ENCODE peak calls at places on chromosome 5, in seven cellular contexts. V is stimulated activated CD4-positive, alpha-beta T cell treated with anti-CD3 and anti-CD28 coated beads, Interleukin-4, amount 100 ng/mL, for 48 hours; T is GM20000; J is caudate nucleus; F is hypothalamus; N is NCI-H774; Q is adipocyte. L is an unnamed sample.

GRCh38 chr5:16418471-16418922 is 47.1 kb downstream of the ZNF622 start:
- DNase-seq in V (no peak), T (no peak), J (no peak), F (no peak), N (no peak), Q (no peak), L (no peak)

GRCh38 chr5:115150512-115150911 is 19.2 kb downstream of the TRIM36 start:
- DNase-seq in V (no peak), T (no peak), J (no peak), F (no peak), N (no peak), Q (no peak), L (no peak)

GRCh38 chr5:111854196-111854595 is 97.2 kb upstream of the NREP start:
- DNase-seq in V (no peak), T (peak), J (no peak), F (no peak), N (no peak), Q (no peak), L (no peak)

GRCh38 chr5:58200451-58200850 is 259.4 kb downstream of the PLK2 start:
- DNase-seq in V (no peak), T (no peak), J (no peak), F (no peak), N (no peak), Q (no peak), L (no peak)

GRCh38 chr5:35924122-35924949 is 14.1 kb downstream of the CAPSL start:
- DNase-seq in V (no peak), T (no peak), J (no peak), F (no peak), N (no peak), Q (peak), L (no peak)

GRCh38 chr5:25568989-25569625 is 924.3 kb upstream of the CDH10 start:
- DNase-seq in V (no peak), T (no peak), J (no peak), F (no peak), N (no peak), Q (no peak), L (no peak)

GRCh38 chr5:43642428-43642827 is 39.4 kb downstream of the NNT start:
- DNase-seq in V (no peak), T (no peak), J (no peak), F (no peak), N (no peak), Q (peak), L (no peak)

GRCh38 chr5:152811985-152812384 is 406.9 kb upstream of the NMUR2 start:
- DNase-seq in V (no peak), T (no peak), J (no peak), F (no peak), N (no peak), Q (no peak), L (no peak)

GRCh38 chr5:7251127-7251526 is 144.8 kb upstream of the ADCY2 start:
- DNase-seq in V (no peak), T (no peak), J (no peak), F (no peak), N (no peak), Q (no peak), L (no peak)

GRCh38 chr5:1929108-1929991 is 46.6 kb upstream of the IRX4 start:
- DNase-seq in V (no peak), T (no peak), J (no peak), F (no peak), N (no peak), Q (no peak), L (no peak)

GRCh38 chr5:110880413-110880812 is 141.6 kb downstream of the SLC25A46 start:
- DNase-seq in V (no peak), T (no peak), J (no peak), F (no peak), N (no peak), Q (peak), L (no peak)

GRCh38 chr5:105739732-105740131 is 1931.0 kb downstream of the EFNA5 start:
- DNase-seq in V (no peak), T (no peak), J (no peak), F (no peak), N (no peak), Q (no peak), L (no peak)

GRCh38 chr5:113042491-113043243 is 66.1 kb downstream of the DCP2 start:
- DNase-seq in V (no peak), T (no peak), J (no peak), F (no peak), N (no peak), Q (no peak), L (no peak)

GRCh38 chr5:172730222-172730621 is 40.8 kb downstream of the DUSP1 start:
- DNase-seq in V (no peak), T (no peak), J (no peak), F (no peak), N (no peak), Q (no peak), L (no peak)

GRCh38 chr5:148482697-148483462 is 99.1 kb downstream of the FBXO38 start:
- DNase-seq in V (peak), T (peak), J (no peak), F (no peak), N (no peak), Q (peak), L (peak)

GRCh38 chr5:72238712-72239445 is 81.2 kb downstream of the MRPS27 start:
- DNase-seq in V (no peak), T (no peak), J (no peak), F (no peak), N (no peak), Q (no peak), L (peak)

GRCh38 chr5:56244676-56245075 is 11.5 kb upstream of the ANKRD55 start:
- DNase-seq in V (no peak), T (no peak), J (no peak), F (no peak), N (no peak), Q (no peak), L (no peak)

GRCh38 chr5:167378894-167379723 is 912.3 kb upstream of the WWC1 start:
- DNase-seq in V (no peak), T (no peak), J (no peak), F (no peak), N (no peak), Q (no peak), L (no peak)

GRCh38 chr5:141489841-141490240 is 960 bp downstream of the PCDHGC5 start:
- DNase-seq in V (no peak), T (peak), J (no peak), F (no peak), N (no peak), Q (no peak), L (no peak)

GRCh38 chr5:179802950-179803562 is 3.6 kb downstream of the MGAT4B start:
- DNase-seq in V (no peak), T (peak), J (no peak), F (no peak), N (no peak), Q (no peak), L (no peak)

GRCh38 chr5:90888511-90889324 is 330.1 kb downstream of the ADGRV1 start:
- DNase-seq in V (no peak), T (no peak), J (no peak), F (no peak), N (peak), Q (peak), L (no peak)

GRCh38 chr5:76402251-76402879 is 720 bp upstream of the IQGAP2 start:
- DNase-seq in V (peak), T (peak), J (no peak), F (no peak), N (no peak), Q (no peak), L (no peak)

GRCh38 chr5:154087260-154087659 is 48.5 kb downstream of the MFAP3 start:
- DNase-seq in V (no peak), T (no peak), J (no peak), F (no peak), N (peak), Q (no peak), L (no peak)

GRCh38 chr5:141761-142160 is 49.5 kb upstream of the LRRC14B start:
- DNase-seq in V (no peak), T (no peak), J (no peak), F (no peak), N (no peak), Q (no peak), L (no peak)

GRCh38 chr5:122408592-122409219 is 96.7 kb downstream of the SNCAIP start:
- DNase-seq in V (no peak), T (no peak), J (no peak), F (no peak), N (no peak), Q (no peak), L (no peak)

GRCh38 chr5:176132471-176133288 is 105.5 kb upstream of the SIMC1 start:
- DNase-seq in V (no peak), T (no peak), J (peak), F (no peak), N (no peak), Q (no peak), L (no peak)

GRCh38 chr5:138824924-138825863 is 49.9 kb downstream of the LRRTM2 start:
- DNase-seq in V (no peak), T (peak), J (no peak), F (no peak), N (no peak), Q (peak), L (no peak)